ENCODE peak calls at places on chromosomes 13 and 19, in seven cellular contexts. One of them, this sample, is unnamed.

GRCh38 chr13:22176968-22177545 is 506.2 kb downstream of the FGF9 start:
- DNase-seq in NCI-H774: no peak
- DNase-seq in Calu3: no peak
- DNase-seq in A172: no peak
- DNase-seq in iPS DF 6.9: no peak
- DNase-seq in T-helper 1 cell: no peak
- DNase-seq in AG08395: no peak
- DNase-seq in this sample: no peak

GRCh38 chr19:58366576-58367430 is 4.3 kb upstream of the ZNF497 start:
- DNase-seq in NCI-H774: no peak
- DNase-seq in Calu3: no peak
- DNase-seq in AG08395: no peak
- DNase-seq in A172: no peak
- DNase-seq in T-helper 1 cell: no peak
- DNase-seq in iPS DF 6.9: no peak
- DNase-seq in this sample: no peak

GRCh38 chr19:48961051-48961649 is 4.0 kb upstream of the FTL start:
- DNase-seq in AG08395: no peak
- DNase-seq in Calu3: no peak
- DNase-seq in A172: no peak
- DNase-seq in iPS DF 6.9: no peak
- DNase-seq in NCI-H774: no peak
- DNase-seq in T-helper 1 cell: no peak
- DNase-seq in this sample: no peak

GRCh38 chr13:113298001-113298945 is 1.2 kb downstream of the LAMP1 start:
- DNase-seq in T-helper 1 cell: no peak
- DNase-seq in Calu3: no peak
- DNase-seq in A172: no peak
- DNase-seq in iPS DF 6.9: no peak
- DNase-seq in NCI-H774: no peak
- DNase-seq in AG08395: no peak
- DNase-seq in this sample: peak; percentile 8

GRCh38 chr13:33838567-33839131 is 20.7 kb downstream of the RFC3 start:
- DNase-seq in NCI-H774: no peak
- DNase-seq in T-helper 1 cell: no peak
- DNase-seq in iPS DF 6.9: no peak
- DNase-seq in AG08395: peak; percentile 25
- DNase-seq in A172: no peak
- DNase-seq in Calu3: no peak
- DNase-seq in this sample: no peak

GRCh38 chr19:58400638-58400915 is 5.1 kb downstream of the RNF225 start:
- DNase-seq in Calu3: no peak
- DNase-seq in NCI-H774: no peak
- DNase-seq in T-helper 1 cell: no peak
- DNase-seq in iPS DF 6.9: no peak
- DNase-seq in A172: no peak
- DNase-seq in AG08395: no peak
- DNase-seq in this sample: no peak

GRCh38 chr19:38796154-38796553 is 7.2 kb downstream of the LGALS7B start:
- DNase-seq in iPS DF 6.9: no peak
- DNase-seq in A172: no peak
- DNase-seq in Calu3: no peak
- DNase-seq in NCI-H774: no peak
- DNase-seq in AG08395: no peak
- DNase-seq in T-helper 1 cell: no peak
- DNase-seq in this sample: no peak

GRCh38 chr13:46295531-46296464 is 84.1 kb downstream of the LRRC63 start:
- DNase-seq in A172: peak; percentile 42
- DNase-seq in iPS DF 6.9: no peak
- DNase-seq in Calu3: no peak
- DNase-seq in AG08395: peak; percentile 84
- DNase-seq in T-helper 1 cell: peak; percentile 96
- DNase-seq in NCI-H774: no peak
- DNase-seq in this sample: peak; percentile 39

GRCh38 chr19:18662972-18663732 is 20.3 kb upstream of the CRTC1 start:
- DNase-seq in NCI-H774: no peak
- DNase-seq in Calu3: no peak
- DNase-seq in T-helper 1 cell: no peak
- DNase-seq in AG08395: no peak
- DNase-seq in A172: no peak
- DNase-seq in iPS DF 6.9: no peak
- DNase-seq in this sample: no peak

GRCh38 chr13:114099191-114099590 is 33.2 kb downstream of the RASA3 start:
- DNase-seq in iPS DF 6.9: no peak
- DNase-seq in A172: peak; percentile 94
- DNase-seq in T-helper 1 cell: no peak
- DNase-seq in Calu3: peak; percentile 1
- DNase-seq in AG08395: peak; percentile 96
- DNase-seq in NCI-H774: no peak
- DNase-seq in this sample: peak; percentile 73

GRCh38 chr13:50079278-50080157 is 64.3 kb downstream of the KCNRG start:
- DNase-seq in A172: no peak
- DNase-seq in NCI-H774: no peak
- DNase-seq in iPS DF 6.9: no peak
- DNase-seq in Calu3: no peak
- DNase-seq in T-helper 1 cell: no peak
- DNase-seq in AG08395: no peak
- DNase-seq in this sample: no peak

GRCh38 chr19:38693380-38694223 is 46.2 kb downstream of the ACTN4 start:
- DNase-seq in iPS DF 6.9: no peak
- DNase-seq in AG08395: peak; percentile 60
- DNase-seq in A172: peak; percentile 100
- DNase-seq in T-helper 1 cell: peak; percentile 77
- DNase-seq in Calu3: peak; percentile 97
- DNase-seq in NCI-H774: no peak
- DNase-seq in this sample: peak; percentile 96

GRCh38 chr19:54030895-54031586 is 32.7 kb downstream of the VSTM1 start:
- DNase-seq in AG08395: no peak
- DNase-seq in NCI-H774: no peak
- DNase-seq in T-helper 1 cell: no peak
- DNase-seq in iPS DF 6.9: no peak
- DNase-seq in A172: peak; percentile 59
- DNase-seq in Calu3: peak; percentile 55
- DNase-seq in this sample: peak; percentile 72

GRCh38 chr13:32211788-32212187 is 103.4 kb downstream of the ZAR1L start:
- DNase-seq in iPS DF 6.9: no peak
- DNase-seq in Calu3: no peak
- DNase-seq in T-helper 1 cell: no peak
- DNase-seq in NCI-H774: no peak
- DNase-seq in A172: peak; percentile 38
- DNase-seq in AG08395: peak; percentile 85
- DNase-seq in this sample: no peak

GRCh38 chr19:1990230-1991017 is 25.1 kb downstream of the BTBD2 start:
- DNase-seq in A172: no peak
- DNase-seq in NCI-H774: no peak
- DNase-seq in Calu3: no peak
- DNase-seq in T-helper 1 cell: no peak
- DNase-seq in iPS DF 6.9: no peak
- DNase-seq in AG08395: no peak
- DNase-seq in this sample: no peak

GRCh38 chr19:28884786-28885476 is 328.0 kb downstream of the UQCRFS1 start:
- DNase-seq in AG08395: no peak
- DNase-seq in T-helper 1 cell: no peak
- DNase-seq in iPS DF 6.9: no peak
- DNase-seq in A172: no peak
- DNase-seq in NCI-H774: no peak
- DNase-seq in Calu3: no peak
- DNase-seq in this sample: no peak

GRCh38 chr19:1572795-1573194 is 4.7 kb upstream of the MEX3D start:
- DNase-seq in NCI-H774: no peak
- DNase-seq in AG08395: no peak
- DNase-seq in A172: no peak
- DNase-seq in Calu3: no peak
- DNase-seq in T-helper 1 cell: no peak
- DNase-seq in iPS DF 6.9: no peak
- DNase-seq in this sample: no peak

GRCh38 chr19:29810504-29810871 is 1.3 kb upstream of the CCNE1 start:
- DNase-seq in Calu3: no peak
- DNase-seq in AG08395: no peak
- DNase-seq in T-helper 1 cell: no peak
- DNase-seq in NCI-H774: no peak
- DNase-seq in A172: peak; percentile 38
- DNase-seq in iPS DF 6.9: no peak
- DNase-seq in this sample: peak; percentile 63

GRCh38 chr13:49020940-49021548 is 45.3 kb downstream of the FNDC3A start:
- DNase-seq in Calu3: no peak
- DNase-seq in AG08395: no peak
- DNase-seq in NCI-H774: no peak
- DNase-seq in iPS DF 6.9: peak; percentile 7
- DNase-seq in A172: peak; percentile 1
- DNase-seq in T-helper 1 cell: no peak
- DNase-seq in this sample: no peak

GRCh38 chr19:50949792-50950320 is 3.0 kb downstream of the KLK5 start:
- DNase-seq in NCI-H774: no peak
- DNase-seq in iPS DF 6.9: no peak
- DNase-seq in Calu3: no peak
- DNase-seq in A172: no peak
- DNase-seq in AG08395: no peak
- DNase-seq in T-helper 1 cell: no peak
- DNase-seq in this sample: no peak

GRCh38 chr13:45447050-45447661 is 17.6 kb upstream of the COG3 start:
- DNase-seq in AG08395: no peak
- DNase-seq in A172: no peak
- DNase-seq in NCI-H774: no peak
- DNase-seq in T-helper 1 cell: no peak
- DNase-seq in Calu3: no peak
- DNase-seq in iPS DF 6.9: no peak
- DNase-seq in this sample: no peak

GRCh38 chr19:1591421-1592022 is 1.1 kb downstream of the MBD3 start:
- DNase-seq in T-helper 1 cell: no peak
- DNase-seq in NCI-H774: no peak
- DNase-seq in Calu3: peak; percentile 4
- DNase-seq in A172: peak; percentile 27
- DNase-seq in AG08395: peak; percentile 19
- DNase-seq in iPS DF 6.9: no peak
- DNase-seq in this sample: no peak

GRCh38 chr19:45659096-45659729 is 8.8 kb upstream of the GIPR start:
- DNase-seq in NCI-H774: no peak
- DNase-seq in Calu3: no peak
- DNase-seq in iPS DF 6.9: no peak
- DNase-seq in AG08395: no peak
- DNase-seq in T-helper 1 cell: no peak
- DNase-seq in A172: no peak
- DNase-seq in this sample: no peak

GRCh38 chr19:42297034-42297433 is 4.9 kb upstream of the PRR19 start:
- DNase-seq in iPS DF 6.9: no peak
- DNase-seq in NCI-H774: no peak
- DNase-seq in Calu3: no peak
- DNase-seq in AG08395: no peak
- DNase-seq in T-helper 1 cell: no peak
- DNase-seq in A172: no peak
- DNase-seq in this sample: no peak

GRCh38 chr19:44212250-44212864 is at the start of gene ZNF227:
- DNase-seq in A172: peak; percentile 92
- DNase-seq in AG08395: peak; percentile 89
- DNase-seq in iPS DF 6.9: peak; percentile 79
- DNase-seq in Calu3: peak; percentile 86
- DNase-seq in NCI-H774: peak; percentile 94
- DNase-seq in T-helper 1 cell: peak; percentile 83
- DNase-seq in this sample: peak; percentile 92

GRCh38 chr19:17081672-17082630 is 6.4 kb downstream of the MYO9B start:
- DNase-seq in Calu3: no peak
- DNase-seq in T-helper 1 cell: no peak
- DNase-seq in iPS DF 6.9: no peak
- DNase-seq in A172: no peak
- DNase-seq in NCI-H774: no peak
- DNase-seq in AG08395: no peak
- DNase-seq in this sample: no peak

GRCh38 chr13:31835932-31836331 is 96.6 kb downstream of the RXFP2 start:
- DNase-seq in A172: peak; percentile 73
- DNase-seq in T-helper 1 cell: no peak
- DNase-seq in NCI-H774: no peak
- DNase-seq in Calu3: no peak
- DNase-seq in iPS DF 6.9: no peak
- DNase-seq in AG08395: peak; percentile 59
- DNase-seq in this sample: peak; percentile 49

This sample was measured in PC-3.